ENCODE peak calls at places on chromosomes 2 and 18, in eight cellular contexts. N, Z, T, F, C, Q, D and I are unnamed samples.

GRCh38 chr2:215028231-215028630 is 110.2 kb downstream of the ABCA12 start:
- DNase-seq in Z (no peak), N (no peak), Q (no peak), T (peak; percentile 64), D (no peak), F (no peak), C (no peak), I (peak; percentile 55)

GRCh38 chr2:226609361-226609760 is 190.3 kb downstream of the IRS1 start:
- DNase-seq in Z (no peak), D (no peak), F (no peak), T (no peak), N (no peak), C (no peak), Q (peak; percentile 36), I (peak; percentile 80)

GRCh38 chr2:61404438-61404837 is 66.4 kb downstream of the USP34 start:
- DNase-seq in C (no peak), N (no peak), Z (no peak), Q (no peak), F (no peak), T (no peak), D (no peak), I (no peak)

GRCh38 chr18:44969214-44969842 is 288.6 kb downstream of the SETBP1 start:
- DNase-seq in Z (no peak), D (no peak), Q (no peak), T (no peak), N (peak; percentile 5), F (no peak), C (no peak), I (peak; percentile 45)

GRCh38 chr2:46097714-46098480 is 199.3 kb upstream of the EPAS1 start:
- DNase-seq in T (peak; percentile 97), N (no peak), Z (peak; percentile 24), D (no peak), C (no peak), F (no peak), Q (peak; percentile 13), I (peak; percentile 100)

GRCh38 chr2:98972582-98973167 is 36.6 kb upstream of the CRACDL start:
- DNase-seq in C (no peak), Z (no peak), N (no peak), F (no peak), D (no peak), Q (no peak), T (no peak), I (no peak)

GRCh38 chr2:45729753-45730512 is 78.5 kb downstream of the PRKCE start:
- DNase-seq in F (no peak), N (peak; percentile 65), Z (peak; percentile 37), C (no peak), D (no peak), T (peak; percentile 60), Q (peak; percentile 34), I (no peak)

GRCh38 chr2:45918816-45919655 is 267.6 kb downstream of the PRKCE start:
- DNase-seq in Q (no peak), Z (no peak), T (no peak), C (no peak), F (no peak), D (no peak), N (no peak), I (no peak)

GRCh38 chr18:75203456-75204261 is 5.3 kb downstream of the PTGR3 start:
- DNase-seq in N (no peak), C (no peak), Q (no peak), Z (no peak), D (no peak), F (no peak), T (no peak), I (peak; percentile 55)

GRCh38 chr18:9025104-9025838 is 77.2 kb upstream of the NDUFV2 start:
- DNase-seq in N (no peak), F (no peak), C (no peak), T (peak; percentile 97), Z (peak; percentile 81), D (no peak), Q (no peak), I (peak; percentile 47)

GRCh38 chr2:158099716-158100115 is 2.0 kb upstream of the UPP2 start:
- DNase-seq in Q (no peak), D (no peak), C (no peak), N (no peak), Z (peak; percentile 21), F (no peak), T (peak; percentile 56), I (peak; percentile 15)

GRCh38 chr2:126975671-126976655 is 77.3 kb downstream of the TEX51 start:
- DNase-seq in T (no peak), C (no peak), F (no peak), Z (no peak), N (peak; percentile 11), D (no peak), Q (no peak), I (peak; percentile 14)

GRCh38 chr2:231713738-231714638 is 5.7 kb downstream of the PTMA start:
- DNase-seq in N (peak; percentile 96), C (peak; percentile 89), Q (peak; percentile 85), D (peak; percentile 92), T (peak; percentile 92), F (peak; percentile 96), Z (peak; percentile 92), I (peak; percentile 89)

GRCh38 chr18:9506046-9506792 is 30.9 kb downstream of the RALBP1 start:
- DNase-seq in Z (no peak), T (peak; percentile 79), Q (peak; percentile 62), C (peak; percentile 74), F (no peak), N (peak; percentile 28), D (no peak), I (peak; percentile 39)

GRCh38 chr2:211373203-211373602 is 816.8 kb downstream of the CPS1 start:
- DNase-seq in D (no peak), F (no peak), Q (no peak), N (no peak), Z (no peak), T (no peak), C (no peak), I (no peak)